ENCODE peak calls at places on chromosomes 16 and 17, in seven cellular contexts. Y is Panc1, E is stomach, Q is neural progenitor cell, R is fibroblast of mammary gland, Z is HFF-Myc, H is Peyer's patch. P is an unnamed sample.

GRCh38 chr17:59498421-59499307 is 66.7 kb upstream of the DHX40 start:
- DNase-seq in Y (no peak), E (no peak), Q (no peak), R (no peak), Z (no peak), H (no peak), P (no peak)

GRCh38 chr16:27449434-27450188 is 47.6 kb downstream of the IL21R start:
- DNase-seq in Y (no peak), E (peak; percentile 43), Q (no peak), R (no peak), Z (no peak), H (peak; percentile 88), P (no peak)

GRCh38 chr16:81008151-81008789 is 1.3 kb downstream of the CENPN start:
- DNase-seq in Y (no peak), E (no peak), Q (no peak), R (no peak), Z (no peak), H (peak; percentile 51), P (no peak)

GRCh38 chr17:1714488-1714979 is 4.4 kb upstream of the TLCD2 start:
- DNase-seq in Y (no peak), E (peak; percentile 96), Q (peak; percentile 96), R (peak; percentile 96), Z (peak; percentile 94), H (peak; percentile 97), P (peak; percentile 97)

GRCh38 chr17:82923366-82924113 is 83.7 kb upstream of the ZNF750 start:
- DNase-seq in Y (no peak), E (no peak), Q (no peak), R (no peak), Z (no peak), H (no peak), P (no peak)

GRCh38 chr17:57257213-57257873 is 1.0 kb downstream of the MSI2 start:
- DNase-seq in Y (no peak), E (no peak), Q (peak; percentile 74), R (no peak), Z (no peak), H (peak; percentile 62), P (no peak)

GRCh38 chr17:31825961-31826691 is 32.9 kb downstream of the COPRS start:
- DNase-seq in Y (no peak), E (no peak), Q (no peak), R (peak; percentile 54), Z (no peak), H (peak; percentile 52), P (peak; percentile 97)

GRCh38 chr17:2853722-2854580 is 57.7 kb downstream of the RAP1GAP2 start:
- DNase-seq in Y (no peak), E (peak; percentile 55), Q (peak; percentile 70), R (peak; percentile 14), Z (no peak), H (peak; percentile 58), P (peak; percentile 31)

GRCh38 chr16:28572659-28573510 is 19.2 kb downstream of the SGF29 start:
- DNase-seq in Y (no peak), E (no peak), Q (peak; percentile 63), R (no peak), Z (no peak), H (no peak), P (no peak)

GRCh38 chr17:27530791-27531391 is 74.6 kb downstream of the KSR1 start:
- DNase-seq in Y (no peak), E (no peak), Q (no peak), R (no peak), Z (no peak), H (no peak), P (no peak)

GRCh38 chr16:23572394-23572793 is 14.9 kb downstream of the UBFD1 start:
- DNase-seq in Y (no peak), E (no peak), Q (no peak), R (no peak), Z (no peak), H (no peak), P (no peak)

GRCh38 chr16:57380671-57381462 is 8.6 kb downstream of the CX3CL1 start:
- DNase-seq in Y (no peak), E (no peak), Q (no peak), R (peak; percentile 26), Z (no peak), H (no peak), P (peak; percentile 41)

GRCh38 chr17:35218901-35219300 is 24.0 kb upstream of the SLFN5 start:
- DNase-seq in Y (no peak), E (no peak), Q (no peak), R (no peak), Z (no peak), H (no peak), P (no peak)

GRCh38 chr17:32142857-32143524 is 689 bp downstream of the RHOT1 start:
- DNase-seq in Y (no peak), E (peak; percentile 88), Q (peak; percentile 61), R (peak; percentile 63), Z (no peak), H (peak; percentile 75), P (peak; percentile 69)

GRCh38 chr17:44645341-44645740 is 10.9 kb upstream of the MEIOC start:
- DNase-seq in Y (no peak), E (no peak), Q (no peak), R (no peak), Z (no peak), H (no peak), P (no peak)

GRCh38 chr16:75526032-75526790 is 9.7 kb downstream of the CHST5 start:
- DNase-seq in Y (no peak), E (no peak), Q (no peak), R (no peak), Z (no peak), H (peak; percentile 25), P (no peak)

GRCh38 chr16:87384162-87384999 is 805 bp upstream of the FBXO31 start:
- DNase-seq in Y (no peak), E (peak; percentile 44), Q (no peak), R (no peak), Z (no peak), H (peak; percentile 54), P (peak; percentile 51)

GRCh38 chr17:63477471-63478440 is 895 bp downstream of the ACE start:
- DNase-seq in Y (no peak), E (no peak), Q (no peak), R (no peak), Z (no peak), H (no peak), P (no peak)

GRCh38 chr16:67190448-67191399 is 788 bp upstream of the EXOC3L1 start:
- DNase-seq in Y (no peak), E (no peak), Q (no peak), R (no peak), Z (no peak), H (no peak), P (peak; percentile 48)

GRCh38 chr17:70552982-70553334 is 383.6 kb downstream of the KCNJ2 start:
- DNase-seq in Y (no peak), E (no peak), Q (peak; percentile 9), R (no peak), Z (no peak), H (no peak), P (no peak)

GRCh38 chr16:1363501-1364041 is 11.8 kb downstream of the GNPTG start:
- DNase-seq in Y (no peak), E (peak; percentile 77), Q (peak; percentile 72), R (peak; percentile 29), Z (no peak), H (peak; percentile 83), P (no peak)

GRCh38 chr16:77599793-77600415 is 122.4 kb upstream of the NUDT7 start:
- DNase-seq in Y (no peak), E (no peak), Q (peak; percentile 49), R (peak; percentile 55), Z (no peak), H (peak; percentile 52), P (no peak)

GRCh38 chr17:69763503-69763902 is 311.5 kb upstream of the KCNJ16 start:
- DNase-seq in Y (no peak), E (no peak), Q (no peak), R (peak; percentile 57), Z (no peak), H (no peak), P (peak; percentile 22)

GRCh38 chr17:78175643-78175981 is 7.2 kb downstream of the SYNGR2 start:
- DNase-seq in Y (no peak), E (no peak), Q (no peak), R (no peak), Z (no peak), H (no peak), P (no peak)
- H3K4me3 ChIP-seq in Y (no peak overlapping the region), E (no peak overlapping the region), Q (no peak overlapping the region), R (no peak overlapping the region), Z (no peak overlapping the region), H (no peak overlapping the region), P (no peak overlapping the region)

GRCh38 chr16:25228372-25228771 is 11.6 kb downstream of the AQP8 start:
- DNase-seq in Y (no peak), E (no peak), Q (no peak), R (no peak), Z (no peak), H (no peak), P (no peak)
- H3K4me3 ChIP-seq in Y (no peak overlapping the region), E (no peak overlapping the region), Q (no peak overlapping the region), R (no peak overlapping the region), Z (no peak overlapping the region), H (no peak overlapping the region), P (no peak overlapping the region)

GRCh38 chr16:53209489-53209888 is 154.7 kb downstream of the CHD9 start:
- DNase-seq in Y (no peak), E (no peak), Q (no peak), R (no peak), Z (no peak), H (no peak), P (no peak)
- H3K4me3 ChIP-seq in Y (peak overlapping the region; percentile 54), E (peak overlapping the region; percentile 21), Q (peak overlapping the region; percentile 77), R (peak overlapping the region; percentile 50), Z (peak overlapping the region; percentile 57), H (no peak overlapping the region), P (peak overlapping the region; percentile 47)

GRCh38 chr16:24734382-24734781 is 4.9 kb downstream of the TNRC6A start:
- DNase-seq in Y (no peak), E (no peak), Q (no peak), R (peak; percentile 46), Z (no peak), H (no peak), P (no peak)

GRCh38 chr16:24729967-24730815 is 740 bp downstream of the TNRC6A start:
- DNase-seq in Y (no peak), E (peak; percentile 33), Q (peak; percentile 31), R (peak; percentile 32), Z (no peak), H (peak; percentile 59), P (peak; percentile 50)

GRCh38 chr16:24730914-24731313 is 1.5 kb downstream of the TNRC6A start:
- DNase-seq in Y (no peak), E (no peak), Q (no peak), R (no peak), Z (no peak), H (no peak), P (no peak)

GRCh38 chr16:24729243-24729966 is at the start of gene TNRC6A:
- DNase-seq in Y (no peak), E (peak; percentile 89), Q (peak; percentile 94), R (peak; percentile 84), Z (peak; percentile 54), H (peak; percentile 94), P (peak; percentile 96)

DNA sequence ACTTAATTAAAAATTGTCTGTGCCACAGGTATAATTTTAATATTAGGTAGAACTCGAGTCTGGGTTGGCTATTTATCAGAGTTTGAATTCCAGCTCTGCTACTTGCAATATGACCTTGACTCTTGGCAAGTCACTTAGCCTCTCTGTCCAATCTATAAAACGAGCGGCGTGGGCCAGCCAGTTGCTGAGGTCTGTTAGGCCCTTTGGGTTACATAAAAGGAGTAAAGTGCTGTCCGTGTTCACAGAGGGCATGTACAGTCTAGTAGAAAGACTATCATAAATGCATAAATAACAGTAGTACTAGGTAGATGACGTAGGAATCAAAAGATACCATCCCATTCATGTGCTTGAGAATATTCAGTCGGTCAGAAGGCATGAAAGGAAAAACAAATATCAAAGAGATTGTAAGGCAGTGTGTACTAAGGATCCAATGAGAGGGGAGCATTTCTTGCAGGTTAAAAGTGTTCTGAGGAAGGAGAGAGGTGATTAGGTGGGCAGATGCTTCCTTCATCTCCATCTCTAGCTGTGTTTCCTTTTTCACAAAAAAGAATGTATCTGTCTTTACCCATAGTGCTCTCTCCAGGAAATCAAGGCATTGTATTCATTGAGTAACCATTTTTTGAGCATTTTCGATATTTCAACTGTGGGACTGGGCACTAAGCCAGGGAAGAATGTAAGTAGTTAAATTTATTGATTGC is 2.4 kb downstream of the TNRC6A start:
- DNase-seq in Y (no peak), E (peak; percentile 41), Q (no peak), R (peak; percentile 25), Z (no peak), H (no peak), P (no peak)
- H3K4me3 ChIP-seq in Y (peak overlapping the region; percentile 82), E (peak overlapping the region; percentile 81), Q (peak overlapping the region; percentile 94), R (peak overlapping the region; percentile 96), Z (peak overlapping the region; percentile 84), H (no peak overlapping the region), P (peak overlapping the region; percentile 88)

P was measured in MG63.